ENCODE peak calls at places on chromosome 2, in ten cellular contexts. D, V, Y, K, I, C, B, P, A and H are unnamed samples.

GRCh38 chr2:6506311-6507258 is 359.1 kb downstream of the CMPK2 start:
- DNase-seq in D (no peak), V (no peak), Y (no peak), K (no peak), I (no peak), C (no peak), B (no peak), P (peak), A (no peak), H (peak)

GRCh38 chr2:150681120-150681796 is 193.8 kb upstream of the RND3 start:
- DNase-seq in D (no peak), V (no peak), Y (peak), K (no peak), I (no peak), C (peak), B (no peak), P (peak), A (no peak), H (peak)

GRCh38 chr2:108612514-108613183 is 78.4 kb downstream of the LIMS1 start:
- DNase-seq in D (peak), V (no peak), Y (no peak), K (no peak), I (no peak), C (no peak), B (no peak), P (no peak), A (no peak), H (no peak)

GRCh38 chr2:134128746-134129145 is 125.1 kb upstream of the MGAT5 start:
- DNase-seq in D (no peak), V (no peak), Y (no peak), K (no peak), I (no peak), C (no peak), B (no peak), P (no peak), A (no peak), H (no peak)

GRCh38 chr2:105052773-105053172 is 14.9 kb downstream of the MRPS9 start:
- DNase-seq in D (no peak), V (no peak), Y (peak), K (no peak), I (no peak), C (peak), B (peak), P (no peak), A (peak), H (no peak)

GRCh38 chr2:54879598-54880355 is 156.3 kb downstream of the EML6 start:
- DNase-seq in D (no peak), V (no peak), Y (no peak), K (no peak), I (no peak), C (no peak), B (no peak), P (no peak), A (no peak), H (no peak)

GRCh38 chr2:136008205-136008865 is 22.9 kb upstream of the DARS1 start:
- DNase-seq in D (no peak), V (peak), Y (no peak), K (no peak), I (peak), C (no peak), B (peak), P (no peak), A (peak), H (no peak)

GRCh38 chr2:133475610-133476009 is 92.7 kb downstream of the NCKAP5 start:
- DNase-seq in D (no peak), V (no peak), Y (no peak), K (no peak), I (no peak), C (no peak), B (no peak), P (no peak), A (no peak), H (no peak)

GRCh38 chr2:152186257-152186656 is 10.7 kb upstream of the STAM2 start:
- DNase-seq in D (no peak), V (no peak), Y (no peak), K (no peak), I (no peak), C (no peak), B (no peak), P (no peak), A (no peak), H (no peak)
- H3K4me3 ChIP-seq in D (no peak), V (no peak), Y (no peak), K (no peak), I (no peak), C (no peak), B (no peak), P (no peak), A (no peak), H (no peak)

GRCh38 chr2:235638541-235639192 is 144.8 kb downstream of the AGAP1 start:
- DNase-seq in D (no peak), V (peak), Y (no peak), K (no peak), I (no peak), C (no peak), B (no peak), P (no peak), A (no peak), H (no peak)
- TF ChIP-seq CTCF in D (peak), V (no peak), Y (peak), K (peak), I (no peak), C (peak), B (peak), P (no peak), A (no peak), H (peak)

DNA sequence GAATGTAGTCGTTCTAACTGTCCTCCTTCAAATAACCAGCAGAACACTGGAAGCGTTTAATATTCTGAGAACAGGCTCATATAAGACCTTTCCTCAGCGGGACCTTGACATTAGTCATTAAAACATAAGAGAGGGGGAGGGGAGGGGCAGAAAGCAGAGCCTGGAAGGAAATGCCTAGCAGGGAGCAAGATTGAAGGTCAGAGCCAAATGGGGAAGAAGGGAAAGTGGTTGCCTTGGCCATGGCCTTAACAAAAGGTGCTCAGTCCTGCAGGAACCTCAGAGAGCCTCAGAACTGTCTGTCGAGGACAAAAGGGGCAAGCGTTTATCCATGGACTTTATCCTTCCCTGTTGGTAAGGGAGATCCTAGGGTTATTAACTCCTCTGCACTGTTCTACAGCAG is 851 bp upstream of the PLA2R1 start:
- DNase-seq in D (no peak), V (no peak), Y (no peak), K (no peak), I (no peak), C (no peak), B (no peak), P (no peak), A (no peak), H (no peak)
- H3K4me3 ChIP-seq in D (no peak), V (peak), Y (no peak), K (peak), I (peak), C (no peak), B (peak), P (peak), A (peak), H (no peak)

DNA sequence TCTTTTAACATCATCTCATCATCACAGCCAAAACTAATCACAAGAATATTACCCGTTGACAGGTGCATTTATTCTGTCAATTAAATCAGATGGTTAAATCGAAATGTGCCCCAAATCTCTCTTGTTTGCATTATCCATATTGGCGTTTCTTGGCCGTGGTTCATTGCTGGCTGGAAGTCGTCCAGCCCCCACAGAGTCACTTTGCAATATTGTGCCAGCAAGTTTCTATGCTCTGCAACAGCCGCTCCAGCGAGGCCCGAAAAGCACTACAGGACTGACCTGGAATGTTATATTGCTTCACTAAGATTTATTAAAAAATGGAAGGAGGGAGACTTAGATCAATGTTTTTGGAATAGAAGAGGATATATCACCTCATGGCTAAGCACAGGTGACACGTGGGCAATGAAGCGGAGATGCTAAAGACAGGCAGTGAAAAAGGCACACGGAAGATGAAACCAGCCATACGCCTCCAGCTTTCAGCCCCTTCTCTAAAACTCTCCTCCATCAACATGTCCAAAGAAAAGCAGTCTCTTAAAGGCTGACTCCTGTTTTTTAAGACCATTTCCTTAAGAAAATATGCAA is 176.8 kb upstream of the VRK2 start:
- DNase-seq in D (no peak), V (no peak), Y (no peak), K (no peak), I (no peak), C (no peak), B (no peak), P (no peak), A (no peak), H (no peak)
- TF ChIP-seq CTCF in D (no peak), V (no peak), Y (no peak), K (no peak), I (no peak), C (no peak), B (no peak), P (no peak), A (no peak), H (no peak)

GRCh38 chr2:241772063-241772499 is 4.5 kb upstream of the GAL3ST2 start:
- DNase-seq in D (no peak), V (no peak), Y (no peak), K (no peak), I (no peak), C (no peak), B (no peak), P (no peak), A (no peak), H (no peak)

GRCh38 chr2:241771286-241772062 is 5.1 kb upstream of the GAL3ST2 start:
- DNase-seq in D (no peak), V (peak), Y (peak), K (no peak), I (peak), C (peak), B (no peak), P (peak), A (no peak), H (no peak)

GRCh38 chr2:241775223-241776177 is 1.1 kb upstream of the GAL3ST2 start:
- DNase-seq in D (no peak), V (no peak), Y (no peak), K (no peak), I (peak), C (peak), B (no peak), P (no peak), A (no peak), H (no peak)

GRCh38 chr2:241774419-241775222 is 2.0 kb upstream of the GAL3ST2 start:
- DNase-seq in D (no peak), V (no peak), Y (peak), K (no peak), I (peak), C (peak), B (no peak), P (peak), A (no peak), H (peak)

DNA sequence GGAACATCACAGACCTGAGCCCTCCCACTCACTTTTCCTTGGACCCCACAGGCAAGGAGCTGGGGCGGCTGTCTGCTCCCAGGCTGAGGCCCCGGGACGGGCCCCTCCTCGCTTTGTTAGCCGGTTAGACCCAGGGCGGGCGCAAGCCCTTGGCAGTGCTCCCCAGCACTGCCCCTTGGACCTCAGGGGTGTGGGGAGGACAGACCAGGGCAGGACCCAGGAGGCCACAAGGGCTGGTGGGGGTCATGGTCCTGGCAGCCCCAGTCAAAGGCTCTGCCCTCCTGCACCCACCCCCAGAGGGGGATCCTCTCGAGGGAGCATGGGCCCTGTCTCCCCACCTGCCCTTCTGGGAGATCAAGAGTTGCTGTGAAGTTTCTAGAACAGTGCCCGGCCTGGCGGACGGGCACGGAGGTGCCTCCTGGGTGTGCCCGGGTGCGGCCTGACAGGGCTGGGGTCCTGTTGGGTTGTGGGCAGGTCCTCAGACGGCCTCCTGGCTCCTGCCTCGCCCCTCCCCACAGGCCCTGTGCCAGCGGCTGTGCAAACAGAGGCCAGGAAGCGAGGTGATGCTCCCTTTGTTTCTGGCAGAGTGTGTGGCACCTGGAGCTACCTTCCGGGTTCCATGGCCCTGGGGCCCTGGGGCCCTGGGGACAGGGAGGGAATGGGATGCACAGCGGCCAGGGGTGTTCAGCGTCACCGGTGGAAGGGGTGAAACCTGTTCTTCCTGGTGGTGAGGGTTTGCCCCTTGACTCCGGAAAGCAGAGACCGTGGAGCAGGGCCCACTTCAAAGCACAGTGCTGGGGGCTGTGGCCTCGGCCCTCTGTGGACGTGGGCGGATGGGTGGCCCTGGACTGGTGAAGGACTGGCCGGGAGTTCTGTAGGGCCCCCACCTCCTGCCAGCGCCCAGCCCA is 2.9 kb upstream of the GAL3ST2 start:
- DNase-seq in D (no peak), V (no peak), Y (no peak), K (no peak), I (peak), C (no peak), B (no peak), P (no peak), A (no peak), H (no peak)
- H3K4me3 ChIP-seq in D (no peak), V (no peak), Y (no peak), K (no peak), I (no peak), C (no peak), B (no peak), P (no peak), A (no peak), H (no peak)

GRCh38 chr2:25454824-25455611 is 113.3 kb upstream of the DNMT3A start:
- DNase-seq in D (no peak), V (no peak), Y (no peak), K (no peak), I (no peak), C (no peak), B (no peak), P (no peak), A (no peak), H (no peak)
- TF ChIP-seq CTCF in D (no peak), V (no peak), Y (no peak), K (no peak), I (no peak), C (no peak), B (no peak), P (no peak), A (no peak), H (no peak)

DNA sequence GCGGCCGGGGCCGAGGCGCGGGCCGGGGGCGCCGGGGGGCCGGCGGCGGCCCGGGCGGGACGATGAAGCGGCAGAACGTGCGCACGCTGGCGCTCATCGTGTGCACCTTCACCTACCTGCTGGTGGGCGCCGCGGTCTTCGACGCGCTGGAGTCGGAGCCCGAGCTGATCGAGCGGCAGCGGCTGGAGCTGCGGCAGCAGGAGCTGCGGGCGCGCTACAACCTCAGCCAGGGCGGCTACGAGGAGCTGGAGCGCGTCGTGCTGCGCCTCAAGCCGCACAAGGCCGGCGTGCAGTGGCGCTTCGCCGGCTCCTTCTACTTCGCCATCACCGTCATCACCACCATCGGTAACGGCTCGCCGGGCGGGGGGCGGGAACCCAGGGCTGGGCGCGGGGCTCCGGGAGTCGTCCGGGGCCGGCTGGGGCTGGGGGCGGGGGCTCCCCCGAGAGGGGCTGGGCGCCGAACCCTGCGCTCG is 328 bp downstream of the KCNK3 start:
- DNase-seq in D (no peak), V (no peak), Y (peak), K (no peak), I (no peak), C (peak), B (no peak), P (peak), A (no peak), H (no peak)
- H3K4me3 ChIP-seq in D (no peak), V (peak), Y (no peak), K (peak), I (peak), C (peak), B (peak), P (peak), A (peak), H (peak)

GRCh38 chr2:173087793-173088493 is 12.3 kb downstream of the MAP3K20 start:
- DNase-seq in D (no peak), V (no peak), Y (no peak), K (no peak), I (no peak), C (no peak), B (no peak), P (no peak), A (no peak), H (no peak)
- TF ChIP-seq CTCF in D (no peak), V (no peak), Y (no peak), K (no peak), I (no peak), C (no peak), B (no peak), P (no peak), A (no peak), H (no peak)

GRCh38 chr2:120991401-120991800 is 255.7 kb downstream of the GLI2 start:
- DNase-seq in D (no peak), V (no peak), Y (no peak), K (no peak), I (no peak), C (no peak), B (no peak), P (no peak), A (no peak), H (no peak)
- H3K4me3 ChIP-seq in D (no peak), V (no peak), Y (no peak), K (no peak), I (no peak), C (no peak), B (no peak), P (no peak), A (no peak), H (no peak)

DNA sequence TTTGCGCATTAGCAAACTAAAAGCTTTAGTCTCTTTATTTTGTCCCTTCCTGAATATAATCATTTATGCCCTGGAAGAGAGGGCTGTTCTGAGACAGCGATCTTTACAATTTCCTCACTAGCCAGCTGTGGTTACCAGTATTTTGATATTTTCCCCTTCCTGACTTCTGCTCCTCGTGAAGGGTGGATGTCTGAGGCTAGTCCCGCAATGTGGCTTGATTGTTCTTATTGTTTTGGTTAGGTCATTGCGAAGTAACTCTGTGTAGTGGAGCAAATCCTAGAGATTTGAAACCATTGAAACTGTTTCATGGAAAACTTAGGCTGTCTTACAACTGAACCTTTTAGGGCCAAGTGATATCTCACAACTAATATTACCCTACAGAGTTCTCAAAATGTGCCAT is 2.4 kb downstream of the MRPL33 start:
- DNase-seq in D (no peak), V (no peak), Y (no peak), K (no peak), I (no peak), C (no peak), B (no peak), P (no peak), A (no peak), H (no peak)
- TF ChIP-seq CTCF in D (no peak), V (no peak), Y (no peak), K (no peak), I (no peak), C (no peak), B (no peak), P (no peak), A (no peak), H (no peak)